ENCODE peak calls at places on chromosomes 16 and 17, in four cellular contexts. O is ascending aorta, X is cardiac muscle cell, V is iPS DF 6.9. Q is an unnamed sample.

GRCh38 chr16:972316-973002 is 1.7 kb upstream of the LMF1 start:
- DNase-seq in X (no peak), V (no peak), O (no peak), Q (no peak)

GRCh38 chr17:76246080-76247066 is 6.1 kb upstream of the RNF157 start:
- DNase-seq in X (peak; percentile 57), V (no peak), O (no peak), Q (no peak)

GRCh38 chr16:49540836-49541235 is 167.2 kb downstream of the C16orf78 start:
- DNase-seq in O (no peak), X (no peak), V (no peak), Q (no peak)

GRCh38 chr17:7477392-7478275 is 1.8 kb downstream of the ZBTB4 start:
- DNase-seq in O (no peak), V (no peak), X (peak; percentile 70), Q (no peak)

GRCh38 chr17:39866013-39866730 is 1.8 kb upstream of the ZPBP2 start:
- DNase-seq in X (no peak), O (no peak), V (no peak), Q (no peak)

GRCh38 chr16:53502331-53503269 is at the start of gene AKTIP:
- DNase-seq in O (peak; percentile 72), X (peak; percentile 51), V (no peak), Q (no peak)

GRCh38 chr17:36855459-36855858 is 81.8 kb upstream of the LHX1 start:
- DNase-seq in V (no peak), X (no peak), O (no peak), Q (no peak)

GRCh38 chr17:44587339-44587738 is 30.1 kb downstream of the FZD2 start:
- DNase-seq in X (peak; percentile 94), O (peak; percentile 90), V (no peak), Q (no peak)

GRCh38 chr17:82649501-82650261 is 1.4 kb upstream of the WDR45B start:
- DNase-seq in X (no peak), V (no peak), O (no peak), Q (no peak)

GRCh38 chr16:59400830-59401229 is 666.7 kb upstream of the GOT2 start:
- DNase-seq in V (no peak), X (no peak), O (no peak), Q (no peak)
- H3K27ac ChIP-seq in V (no peak overlapping the region), X (no peak overlapping the region), O (no peak overlapping the region), Q (no peak overlapping the region)

GRCh38 chr16:67207116-67207856 is 8.4 kb downstream of the ELMO3 start:
- DNase-seq in X (no peak), V (no peak), O (no peak), Q (no peak)

GRCh38 chr16:67204076-67204475 is 5.1 kb downstream of the ELMO3 start:
- DNase-seq in V (no peak), X (no peak), O (no peak), Q (no peak)

GRCh38 chr16:67207857-67208524 is 9.1 kb downstream of the ELMO3 start:
- DNase-seq in O (no peak), V (no peak), X (no peak), Q (no peak)

GRCh38 chr16:67206838-67207115 is 7.8 kb downstream of the ELMO3 start:
- DNase-seq in V (no peak), O (no peak), X (no peak), Q (no peak)

DNA sequence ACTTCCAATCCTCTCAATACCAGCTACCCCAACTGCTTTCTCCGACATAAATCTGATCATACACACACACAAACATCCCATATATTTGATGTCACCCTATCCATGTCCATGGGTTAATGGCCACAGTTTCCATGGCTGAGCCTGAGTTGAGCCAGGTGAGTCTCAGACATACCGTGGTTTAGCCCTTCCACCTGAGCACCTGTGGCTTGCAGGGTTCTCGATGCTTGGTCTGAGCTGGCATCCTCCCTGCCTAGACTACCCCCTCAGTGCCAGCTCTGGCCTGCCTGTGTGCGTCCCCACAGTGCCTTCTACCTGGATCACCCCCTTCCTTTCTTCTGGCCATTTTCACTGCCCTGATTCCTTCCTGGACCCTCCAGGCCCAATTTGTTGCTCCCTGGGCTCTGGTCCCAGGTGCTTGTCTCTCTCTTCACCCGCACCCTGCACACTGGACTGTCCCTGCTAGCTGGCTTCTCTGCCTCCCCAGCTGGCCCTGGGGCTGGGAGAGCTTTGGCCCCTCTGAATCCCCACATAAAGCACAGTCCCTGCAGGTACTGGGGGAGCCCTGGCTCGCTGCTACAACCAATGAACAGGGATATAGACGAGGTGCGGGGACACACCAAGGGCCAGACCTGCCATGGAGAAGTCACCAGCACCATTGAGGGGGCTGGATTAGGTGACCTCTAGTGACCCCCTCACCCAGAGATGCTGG is 7.4 kb downstream of the ELMO3 start:
- DNase-seq in V (no peak), O (no peak), X (no peak), Q (no peak)
- H3K27ac ChIP-seq in V (no peak overlapping the region), O (no peak overlapping the region), X (no peak overlapping the region), Q (no peak overlapping the region)

GRCh38 chr17:1182831-1183578 is 3.2 kb upstream of the ABR start:
- DNase-seq in X (no peak), O (no peak), V (no peak), Q (no peak)

GRCh38 chr17:1181769-1182137 is 2.0 kb upstream of the ABR start:
- DNase-seq in O (no peak), X (peak; percentile 83), V (no peak), Q (no peak)

GRCh38 chr17:1179635-1180433 is at the start of gene ABR:
- DNase-seq in O (peak; percentile 79), V (no peak), X (peak; percentile 47), Q (no peak)

GRCh38 chr17:1180434-1180742 is 607 bp upstream of the ABR start:
- DNase-seq in O (no peak), V (no peak), X (no peak), Q (no peak)

DNA sequence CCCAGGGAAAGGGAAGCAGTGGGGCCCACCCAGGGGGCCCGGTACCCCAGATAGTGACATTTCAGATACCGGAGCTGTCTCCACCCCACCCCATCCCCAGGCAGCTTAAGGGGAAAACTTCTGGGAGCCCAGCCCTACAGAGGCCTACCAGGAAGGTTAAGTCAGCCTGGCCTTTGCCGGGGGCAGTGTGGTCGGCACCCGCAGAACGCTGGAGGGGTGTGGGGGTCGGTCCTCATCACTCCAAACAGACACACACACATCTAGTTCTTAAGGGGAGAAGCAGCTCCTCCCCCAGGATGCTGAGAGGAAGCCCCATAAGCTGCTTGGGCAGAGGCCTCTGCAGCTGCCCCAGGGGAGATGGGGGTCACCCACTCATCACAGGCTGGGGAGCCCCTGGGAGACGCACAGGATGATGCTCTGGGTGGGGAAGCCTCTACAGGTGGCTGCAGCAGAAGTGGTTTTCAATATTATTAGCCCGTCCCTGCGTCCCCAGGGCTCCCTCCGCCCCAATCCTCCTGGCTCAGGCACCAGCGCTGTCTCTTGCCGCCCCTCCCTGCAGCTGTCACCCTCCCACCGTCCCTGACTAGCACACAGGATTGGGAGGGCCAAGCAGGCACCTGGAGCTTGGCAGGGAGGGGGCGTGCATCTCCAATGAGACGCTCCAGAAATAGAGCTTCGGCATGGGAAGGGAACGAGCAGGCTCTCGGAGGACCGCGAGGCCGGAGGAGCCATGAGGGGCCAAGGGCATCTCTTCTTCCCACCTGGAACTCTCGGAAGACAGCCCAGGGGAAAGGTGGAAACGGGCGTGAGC is 1.4 kb upstream of the ABR start:
- DNase-seq in V (no peak), O (no peak), X (no peak), Q (no peak)
- H3K27ac ChIP-seq in V (no peak overlapping the region), O (peak overlapping the region; percentile 78), X (no peak overlapping the region), Q (no peak overlapping the region)

DNA sequence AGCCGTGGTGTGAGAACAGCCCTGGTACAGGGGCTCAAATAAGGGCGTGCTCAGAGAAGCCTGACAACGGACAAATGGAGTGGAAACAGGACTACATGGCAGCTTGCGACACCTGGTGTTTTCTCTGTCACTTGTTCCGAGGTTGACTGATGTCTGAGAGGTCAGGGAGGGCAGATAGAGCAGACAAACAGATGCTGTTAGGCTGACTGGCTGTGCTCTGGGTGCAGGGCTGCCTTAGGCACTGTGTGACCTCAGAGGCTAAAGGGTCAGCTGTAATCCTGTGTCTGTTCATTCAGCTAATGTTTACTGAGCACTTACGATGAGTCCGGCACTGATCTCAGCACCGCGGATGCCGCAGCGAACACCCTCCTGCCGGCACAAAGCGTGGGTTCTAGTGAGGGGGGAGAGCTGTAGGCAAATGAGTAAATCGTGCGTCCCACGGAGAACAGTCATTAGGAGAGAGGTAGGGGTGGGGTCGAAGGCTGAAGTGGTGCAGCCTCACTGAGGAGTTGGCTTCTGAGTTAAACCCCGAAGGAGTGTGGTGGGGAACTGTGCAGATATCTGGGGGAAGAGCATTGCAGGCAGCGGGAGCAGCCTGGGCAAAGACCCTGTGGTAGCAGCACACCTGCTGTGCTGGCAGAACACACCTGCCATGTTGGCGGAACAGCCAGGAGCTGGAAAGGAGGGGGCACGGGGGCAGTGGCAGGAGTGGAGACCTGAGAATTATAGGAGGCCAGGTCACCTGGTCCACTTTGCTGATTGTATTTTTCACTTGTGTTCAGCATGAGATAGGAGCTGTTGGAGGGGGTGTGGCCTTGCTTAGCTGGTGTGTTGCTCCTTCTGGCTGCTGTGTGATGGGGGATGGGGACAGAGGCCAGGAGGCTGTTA is 35.0 kb downstream of the GPT2 start:
- DNase-seq in O (no peak), X (no peak), V (no peak), Q (no peak)
- H3K27ac ChIP-seq in O (no peak overlapping the region), X (peak overlapping the region; percentile 21), V (no peak overlapping the region), Q (no peak overlapping the region)

DNA sequence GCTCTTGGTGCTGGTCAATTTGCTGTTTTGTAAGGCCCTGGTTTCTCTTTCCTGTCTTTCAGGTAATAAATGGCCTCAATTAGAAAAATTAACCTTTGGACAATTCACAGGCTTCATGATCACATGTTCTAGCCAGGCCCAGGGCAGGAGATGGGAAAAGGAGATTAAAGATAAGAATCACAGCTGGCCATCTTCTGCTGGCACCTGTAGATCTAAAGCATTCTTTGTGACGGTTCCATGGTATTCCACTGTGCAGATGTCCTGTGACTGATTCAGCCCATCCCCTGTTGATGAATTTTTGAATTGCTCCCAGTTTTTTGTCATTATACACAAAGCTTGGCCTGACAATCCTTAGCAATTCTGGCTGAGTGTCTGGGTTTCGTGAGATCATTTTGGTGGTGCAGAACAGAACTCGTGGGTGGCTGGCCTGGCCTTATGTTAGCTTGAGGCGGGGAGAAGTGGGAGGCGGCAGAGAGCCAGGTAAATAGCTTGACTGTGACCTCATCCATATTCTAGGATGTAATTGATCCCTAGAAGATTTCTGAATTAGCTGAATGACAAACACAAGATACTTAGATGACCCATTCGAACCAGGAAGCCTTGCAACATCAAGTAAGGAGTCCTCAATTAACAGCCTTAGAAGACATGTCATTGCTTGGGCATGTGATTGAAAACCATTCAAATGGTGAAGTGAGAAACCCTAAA is 14.1 kb downstream of the TMC5 start:
- DNase-seq in O (no peak), V (no peak), X (no peak), Q (no peak)
- H3K27ac ChIP-seq in O (no peak overlapping the region), V (no peak overlapping the region), X (no peak overlapping the region), Q (no peak overlapping the region)